ENCODE peak calls at places on chromosomes 6 and 20, in seven cellular contexts. M is Karpas-422; L is stimulated activated CD8-positive, alpha-beta memory T cell treated with anti-CD3 and anti-CD28 coated beads, Interleukin-15, amount 100 ng/mL, for 4 hours; B is breast epithelium; O is type B pancreatic cell; T is EL; S is GDM1. Z is an unnamed sample.

GRCh38 chr6:24240380-24240779 is 114.4 kb downstream of the NRSN1 start:
- DNase-seq in M (no peak), L (no peak), B (no peak), O (no peak), T (no peak), S (no peak), Z (no peak)

GRCh38 chr6:16055852-16056251 is 73.0 kb upstream of the MYLIP start:
- DNase-seq in M (no peak), L (no peak), B (no peak), O (no peak), T (peak), S (no peak), Z (no peak)

GRCh38 chr20:3221398-3222226 is 12.3 kb downstream of the ITPA start:
- DNase-seq in M (no peak), L (no peak), B (no peak), O (no peak), T (no peak), S (no peak), Z (peak)

GRCh38 chr6:30121446-30122065 is 8.7 kb upstream of the TRIM31 start:
- DNase-seq in M (no peak), L (no peak), B (no peak), O (no peak), T (no peak), S (no peak), Z (no peak)

GRCh38 chr6:24004062-24004461 is 122.0 kb upstream of the NRSN1 start:
- DNase-seq in M (no peak), L (no peak), B (no peak), O (no peak), T (no peak), S (no peak), Z (no peak)

GRCh38 chr6:22657341-22657985 is 88.1 kb downstream of the HDGFL1 start:
- DNase-seq in M (no peak), L (no peak), B (no peak), O (no peak), T (no peak), S (no peak), Z (no peak)

GRCh38 chr6:54621285-54621684 is 225.3 kb upstream of the FAM83B start:
- DNase-seq in M (peak), L (no peak), B (no peak), O (no peak), T (no peak), S (no peak), Z (no peak)

GRCh38 chr6:33702345-33702977 is 9.0 kb downstream of the UQCC2 start:
- DNase-seq in M (peak), L (no peak), B (no peak), O (no peak), T (peak), S (peak), Z (peak)

GRCh38 chr6:167450631-167451030 is 125.7 kb downstream of the TTLL2 start:
- DNase-seq in M (no peak), L (no peak), B (no peak), O (no peak), T (no peak), S (no peak), Z (no peak)

GRCh38 chr6:85459224-85459901 is 9.5 kb downstream of the NT5E start:
- DNase-seq in M (no peak), L (no peak), B (no peak), O (no peak), T (peak), S (no peak), Z (no peak)

GRCh38 chr6:31114970-31115849 is 610 bp downstream of the PSORS1C1 start:
- DNase-seq in M (no peak), L (no peak), B (no peak), O (no peak), T (peak), S (no peak), Z (no peak)

GRCh38 chr6:41702089-41702745 is 33.2 kb downstream of the TFEB start:
- DNase-seq in M (no peak), L (no peak), B (no peak), O (no peak), T (no peak), S (no peak), Z (no peak)

GRCh38 chr6:106724848-106725247 is 95.5 kb downstream of the QRSL1 start:
- DNase-seq in M (no peak), L (no peak), B (no peak), O (no peak), T (no peak), S (no peak), Z (no peak)

GRCh38 chr6:74925683-74926082 is 280.2 kb downstream of the COL12A1 start:
- DNase-seq in M (no peak), L (no peak), B (no peak), O (no peak), T (no peak), S (peak), Z (no peak)

GRCh38 chr20:58634818-58635665 is 16.0 kb upstream of the STX16 start:
- DNase-seq in M (peak), L (peak), B (no peak), O (no peak), T (peak), S (no peak), Z (no peak)

GRCh38 chr6:149077208-149077607 is 240.3 kb upstream of the TAB2 start:
- DNase-seq in M (no peak), L (no peak), B (no peak), O (no peak), T (peak), S (no peak), Z (no peak)

GRCh38 chr6:169811521-169812256 is 60.3 kb downstream of the ERMARD start:
- DNase-seq in M (no peak), L (no peak), B (no peak), O (no peak), T (no peak), S (no peak), Z (no peak)

GRCh38 chr20:63522981-63523611 is 2.5 kb downstream of the PPDPF start:
- DNase-seq in M (no peak), L (no peak), B (no peak), O (no peak), T (no peak), S (no peak), Z (peak)

GRCh38 chr6:166309977-166310376 is 1.8 kb upstream of the PRR18 start:
- DNase-seq in M (no peak), L (no peak), B (no peak), O (no peak), T (no peak), S (no peak), Z (no peak)

GRCh38 chr6:112626468-112627082 is 279.4 kb downstream of the RFPL4B start:
- DNase-seq in M (no peak), L (no peak), B (no peak), O (no peak), T (peak), S (no peak), Z (no peak)

GRCh38 chr6:137880633-137881521 is 13.8 kb downstream of the TNFAIP3 start:
- DNase-seq in M (no peak), L (no peak), B (no peak), O (no peak), T (no peak), S (no peak), Z (no peak)

GRCh38 chr20:10077081-10077471 is 42.3 kb downstream of the ANKEF1 start:
- DNase-seq in M (peak), L (no peak), B (no peak), O (no peak), T (no peak), S (no peak), Z (no peak)

GRCh38 chr20:63230800-63231268 is 4.9 kb upstream of the BIRC7 start:
- DNase-seq in M (no peak), L (no peak), B (no peak), O (no peak), T (peak), S (no peak), Z (no peak)

GRCh38 chr20:54346269-54346668 is 129.1 kb upstream of the DOK5 start:
- DNase-seq in M (peak), L (no peak), B (no peak), O (no peak), T (no peak), S (no peak), Z (no peak)

GRCh38 chr20:64140956-64141355 is 23.3 kb upstream of the MYT1 start:
- DNase-seq in M (no peak), L (no peak), B (peak), O (no peak), T (no peak), S (no peak), Z (no peak)

GRCh38 chr20:23988561-23988960 is at the start of gene GGTLC1:
- DNase-seq in M (peak), L (no peak), B (no peak), O (no peak), T (no peak), S (no peak), Z (no peak)